ENCODE peak calls at places on chromosome 17, in eight cellular contexts. E is D341Med, T is WERI-Rb-1, L is iPS DF 19.7, C is GM23338, S is memory B cell, F is fibroblast of the aortic adventitia, M is KBM-7. X is an unnamed sample.

GRCh38 chr17:4972752-4973151 is 5.1 kb upstream of the SPAG7 start:
- DNase-seq in C (peak), F (no peak), E (no peak), T (no peak), S (no peak), L (no peak), M (no peak), X (no peak)

GRCh38 chr17:41734139-41734948 is at the start of gene HAP1:
- DNase-seq in T (peak), C (peak), L (no peak), F (peak), E (peak), S (no peak), M (peak), X (peak)

GRCh38 chr17:38590988-38591758 is 14.6 kb downstream of the SRCIN1 start:
- DNase-seq in C (no peak), T (peak), M (peak), L (no peak), S (no peak), F (no peak), E (peak), X (no peak)

GRCh38 chr17:74639704-74640142 is 16.2 kb upstream of the CD300E start:
- DNase-seq in M (peak), C (no peak), S (no peak), T (no peak), L (no peak), F (no peak), E (no peak), X (no peak)

GRCh38 chr17:66255112-66255511 is 25.9 kb upstream of the APOH start:
- DNase-seq in F (peak), L (peak), S (peak), T (peak), E (peak), M (peak), C (peak), X (peak)

GRCh38 chr17:19508327-19508867 is 25.3 kb upstream of the SLC47A1 start:
- DNase-seq in F (no peak), M (no peak), S (no peak), T (peak), E (peak), L (no peak), C (peak), X (no peak)

GRCh38 chr17:64006361-64007088 is 8.4 kb downstream of the PRR29 start:
- DNase-seq in T (no peak), F (peak), S (no peak), M (peak), C (no peak), L (no peak), E (no peak), X (peak)

GRCh38 chr17:65198653-65199382 is 61.6 kb downstream of the RGS9 start:
- DNase-seq in E (peak), S (peak), F (peak), T (no peak), M (peak), L (no peak), C (peak), X (peak)

GRCh38 chr17:71633391-71633849 is 487.4 kb upstream of the SOX9 start:
- DNase-seq in E (no peak), M (no peak), F (peak), L (no peak), C (no peak), S (no peak), T (no peak), X (no peak)

GRCh38 chr17:76893623-76894358 is 25.6 kb downstream of the MGAT5B start:
- DNase-seq in S (no peak), F (no peak), E (no peak), C (no peak), M (no peak), T (no peak), L (no peak), X (no peak)

GRCh38 chr17:8726951-8727555 is 17.6 kb downstream of the CCDC42 start:
- DNase-seq in E (no peak), L (no peak), F (peak), T (no peak), S (no peak), M (no peak), C (no peak), X (no peak)

GRCh38 chr17:44581868-44582267 is 24.6 kb downstream of the FZD2 start:
- DNase-seq in T (peak), L (no peak), E (peak), F (no peak), C (peak), M (no peak), S (no peak), X (no peak)

GRCh38 chr17:75636381-75637142 is 3.3 kb downstream of the SMIM5 start:
- DNase-seq in E (no peak), M (no peak), C (no peak), T (no peak), F (no peak), S (no peak), L (no peak), X (no peak)

X was measured in SK-N-DZ.